ENCODE peak calls at places on chromosome 20, in seven cellular contexts. E is activated T-cell treated with anti-CD3 and anti-CD28 coated beads, Interleukin-2, amount 50 U/mL, for 4 hours; W is dorsolateral prefrontal cortex; J is H9; G is Kasumi-1; A is HTR-8/SVneo; R is AG04450. D is an unnamed sample.

GRCh38 chr20:40160151-40160550 is 528.9 kb downstream of the MAFB start:
- DNase-seq in W (no peak), E (no peak), R (no peak), J (peak; percentile 70), A (peak; percentile 6), G (peak; percentile 29), D (peak; percentile 32)

GRCh38 chr20:3808141-3808479 is 12.0 kb downstream of the CDC25B start:
- DNase-seq in E (no peak), A (peak; percentile 83), R (peak; percentile 92), J (no peak), G (no peak), W (no peak), D (no peak)

GRCh38 chr20:58692579-58693225 is at the start of gene NPEPL1:
- DNase-seq in G (peak; percentile 35), A (peak; percentile 54), E (peak; percentile 56), W (no peak), J (no peak), R (no peak), D (no peak)

GRCh38 chr20:51382986-51383821 is 159.3 kb downstream of the NFATC2 start:
- DNase-seq in A (no peak), E (no peak), G (no peak), R (no peak), W (no peak), J (no peak), D (no peak)

GRCh38 chr20:46820682-46821081 is 74.0 kb upstream of the EYA2 start:
- DNase-seq in E (no peak), A (no peak), J (no peak), W (no peak), R (no peak), G (peak; percentile 2), D (no peak)

GRCh38 chr20:14919473-14920157 is 582.2 kb upstream of the FLRT3 start:
- DNase-seq in J (peak; percentile 89), W (no peak), G (no peak), A (no peak), E (no peak), R (no peak), D (no peak)

GRCh38 chr20:41398408-41398807 is 31.8 kb upstream of the EMILIN3 start:
- DNase-seq in E (no peak), J (no peak), W (no peak), G (no peak), R (peak; percentile 75), A (no peak), D (no peak)

GRCh38 chr20:33719277-33719988 is 677 bp downstream of the PXMP4 start:
- DNase-seq in R (no peak), E (no peak), G (peak; percentile 17), J (no peak), W (no peak), A (no peak), D (no peak)

GRCh38 chr20:10492065-10492464 is 57.0 kb downstream of the SLX4IP start:
- DNase-seq in E (no peak), G (no peak), W (no peak), A (no peak), J (no peak), R (no peak), D (peak; percentile 61)

GRCh38 chr20:20768202-20768815 is 55.9 kb upstream of the RALGAPA2 start:
- DNase-seq in W (no peak), R (no peak), J (no peak), E (no peak), G (no peak), A (no peak), D (no peak)

GRCh38 chr20:53044296-53044695 is 72.1 kb downstream of the TSHZ2 start:
- DNase-seq in G (no peak), E (no peak), A (no peak), J (no peak), W (no peak), R (no peak), D (no peak)

GRCh38 chr20:20414640-20415274 is 46.9 kb downstream of the INSM1 start:
- DNase-seq in E (no peak), W (no peak), R (no peak), A (no peak), G (no peak), J (no peak), D (no peak)

GRCh38 chr20:8476023-8476422 is 344.0 kb downstream of the PLCB1 start:
- DNase-seq in E (no peak), R (no peak), J (no peak), A (no peak), W (no peak), G (peak; percentile 90), D (no peak)

GRCh38 chr20:63051186-63051860 is 44.6 kb upstream of the BHLHE23 start:
- DNase-seq in G (no peak), J (no peak), R (no peak), A (no peak), E (no peak), W (no peak), D (no peak)

GRCh38 chr20:7843613-7844012 is 96.6 kb downstream of the HAO1 start:
- DNase-seq in J (no peak), W (no peak), E (no peak), G (no peak), A (no peak), R (peak; percentile 16), D (no peak)

GRCh38 chr20:62425281-62426058 is 1.9 kb downstream of the RBBP8NL start:
- DNase-seq in A (no peak), W (no peak), J (no peak), R (no peak), G (no peak), E (no peak), D (no peak)

GRCh38 chr20:57902478-57902877 is 192.7 kb upstream of the PMEPA1 start:
- DNase-seq in R (no peak), E (no peak), J (no peak), W (no peak), G (no peak), A (peak; percentile 79), D (peak; percentile 64)

GRCh38 chr20:50824137-50824536 is 29.3 kb downstream of the BCAS4 start:
- DNase-seq in G (no peak), E (no peak), W (no peak), A (no peak), J (no peak), R (peak; percentile 29), D (peak; percentile 35)

GRCh38 chr20:11861479-11861878 is 56.2 kb upstream of the BTBD3 start:
- DNase-seq in W (no peak), E (no peak), A (no peak), R (no peak), G (no peak), J (no peak), D (no peak)

GRCh38 chr20:10236540-10237533 is 18.2 kb downstream of the SNAP25 start:
- DNase-seq in J (no peak), E (no peak), R (no peak), G (no peak), W (no peak), A (no peak), D (no peak)

GRCh38 chr20:24993337-24994185 is 1.0 kb upstream of the APMAP start:
- DNase-seq in A (peak; percentile 22), E (no peak), J (no peak), W (no peak), R (no peak), G (peak; percentile 29), D (no peak)

GRCh38 chr20:54165014-54165413 is 8.8 kb downstream of the CYP24A1 start:
- DNase-seq in E (no peak), J (no peak), A (no peak), R (no peak), W (no peak), G (no peak), D (no peak)

GRCh38 chr20:63641792-63642517 is 11.3 kb downstream of the STMN3 start:
- DNase-seq in W (peak; percentile 71), G (peak; percentile 36), E (peak; percentile 97), R (no peak), A (peak; percentile 84), J (peak; percentile 97), D (peak; percentile 54)

GRCh38 chr20:23461180-23461579 is 8.5 kb upstream of the CST11 start:
- DNase-seq in E (no peak), A (no peak), J (no peak), G (no peak), R (no peak), W (no peak), D (no peak)

GRCh38 chr20:46304852-46305251 is 3.4 kb downstream of the CDH22 start:
- DNase-seq in W (no peak), R (no peak), E (no peak), J (no peak), G (no peak), A (no peak), D (no peak)

GRCh38 chr20:62710886-62711702 is 2.5 kb downstream of the NTSR1 start:
- DNase-seq in J (no peak), W (no peak), R (no peak), G (no peak), E (peak; percentile 26), A (no peak), D (no peak)

GRCh38 chr20:3592931-3593330 is 70.3 kb downstream of the GFRA4 start:
- DNase-seq in G (no peak), E (no peak), J (no peak), R (no peak), W (no peak), A (no peak), D (no peak)

GRCh38 chr20:38169636-38170035 is 4.6 kb upstream of the TGM2 start:
- DNase-seq in G (no peak), A (no peak), R (no peak), E (no peak), J (no peak), W (no peak), D (no peak)